ENCODE peak calls at places on chromosomes 6 and 20, in six cellular contexts. One of them, this sample, is unnamed.

GRCh38 chr6:69622230-69622629 is 174.6 kb downstream of the LMBRD1 start:
- DNase-seq in pancreas: no peak
- DNase-seq in naive B cell: no peak
- DNase-seq in heart right ventricle: no peak
- DNase-seq in AG08396: no peak
- DNase-seq in body of pancreas: no peak
- DNase-seq in this sample: no peak

GRCh38 chr6:91781946-91782345 is 1195.1 kb upstream of the MAP3K7 start:
- DNase-seq in heart right ventricle: no peak
- DNase-seq in AG08396: no peak
- DNase-seq in pancreas: no peak
- DNase-seq in naive B cell: no peak
- DNase-seq in body of pancreas: no peak
- DNase-seq in this sample: no peak

GRCh38 chr6:62775427-62776022 is 435.7 kb upstream of the FKBP1C start:
- DNase-seq in naive B cell: peak
- DNase-seq in body of pancreas: no peak
- DNase-seq in AG08396: peak
- DNase-seq in pancreas: no peak
- DNase-seq in heart right ventricle: no peak
- DNase-seq in this sample: no peak

GRCh38 chr6:168456907-168457771 is 16.2 kb downstream of the SMOC2 start:
- DNase-seq in AG08396: no peak
- DNase-seq in body of pancreas: no peak
- DNase-seq in pancreas: no peak
- DNase-seq in naive B cell: no peak
- DNase-seq in heart right ventricle: no peak
- DNase-seq in this sample: no peak

GRCh38 chr20:38863024-38863851 is 57.7 kb downstream of the PPP1R16B start:
- DNase-seq in AG08396: no peak
- DNase-seq in pancreas: no peak
- DNase-seq in heart right ventricle: no peak
- DNase-seq in body of pancreas: no peak
- DNase-seq in naive B cell: peak
- DNase-seq in this sample: peak

GRCh38 chr6:115838763-115839401 is 221.8 kb downstream of the FRK start:
- DNase-seq in pancreas: no peak
- DNase-seq in AG08396: peak
- DNase-seq in naive B cell: no peak
- DNase-seq in heart right ventricle: no peak
- DNase-seq in body of pancreas: peak
- DNase-seq in this sample: peak

GRCh38 chr6:14986370-14986769 is 259.5 kb upstream of the JARID2 start:
- DNase-seq in AG08396: no peak
- DNase-seq in body of pancreas: no peak
- DNase-seq in pancreas: no peak
- DNase-seq in naive B cell: no peak
- DNase-seq in heart right ventricle: no peak
- DNase-seq in this sample: no peak

GRCh38 chr6:159778131-159778530 is 11.3 kb downstream of the TCP1 start:
- DNase-seq in AG08396: no peak
- DNase-seq in body of pancreas: no peak
- DNase-seq in pancreas: no peak
- DNase-seq in naive B cell: no peak
- DNase-seq in heart right ventricle: no peak
- DNase-seq in this sample: no peak

GRCh38 chr6:32796848-32797776 is 19.7 kb downstream of the HLA-DOB start:
- DNase-seq in heart right ventricle: peak
- DNase-seq in pancreas: peak
- DNase-seq in AG08396: peak
- DNase-seq in naive B cell: peak
- DNase-seq in body of pancreas: peak
- DNase-seq in this sample: peak

GRCh38 chr6:41767112-41767946 is 12.4 kb downstream of the FRS3 start:
- DNase-seq in body of pancreas: peak
- DNase-seq in AG08396: peak
- DNase-seq in naive B cell: no peak
- DNase-seq in heart right ventricle: no peak
- DNase-seq in pancreas: peak
- DNase-seq in this sample: no peak

GRCh38 chr20:62704341-62704948 is 4.2 kb upstream of the NTSR1 start:
- DNase-seq in pancreas: peak
- DNase-seq in heart right ventricle: peak
- DNase-seq in naive B cell: no peak
- DNase-seq in body of pancreas: peak
- DNase-seq in AG08396: peak
- DNase-seq in this sample: peak

This sample was measured in left lobe of liver.